ENCODE peak calls at places on chromosomes 11 and 22, in nine cellular contexts. One of them, this sample, is unnamed.
A peak's percentile ranks its signal among the peaks of the same experiment; 100 is the strongest.

GRCh38 chr22:35315855-35316745 is 16.4 kb downstream of the TOM1 start:
- DNase-seq in GM23338: no peak
- DNase-seq in fibroblast of mammary gland: no peak
- DNase-seq in fibroblast of lung: no peak
- DNase-seq in sigmoid colon: peak; percentile 65
- DNase-seq in astrocyte: no peak
- DNase-seq in neural progenitor cell: no peak
- DNase-seq in spleen: peak; percentile 64
- DNase-seq in cardiac muscle cell: no peak
- DNase-seq in this sample: no peak

GRCh38 chr11:95014184-95014821 is 10.8 kb upstream of the KDM4E start:
- DNase-seq in spleen: no peak
- DNase-seq in cardiac muscle cell: no peak
- DNase-seq in fibroblast of lung: no peak
- DNase-seq in sigmoid colon: no peak
- DNase-seq in fibroblast of mammary gland: no peak
- DNase-seq in neural progenitor cell: no peak
- DNase-seq in astrocyte: no peak
- DNase-seq in GM23338: no peak
- DNase-seq in this sample: no peak

GRCh38 chr11:17907046-17907445 is 105.8 kb downstream of the SERGEF start:
- DNase-seq in cardiac muscle cell: no peak
- DNase-seq in GM23338: no peak
- DNase-seq in fibroblast of mammary gland: no peak
- DNase-seq in neural progenitor cell: no peak
- DNase-seq in astrocyte: no peak
- DNase-seq in sigmoid colon: no peak
- DNase-seq in spleen: no peak
- DNase-seq in fibroblast of lung: no peak
- DNase-seq in this sample: no peak

GRCh38 chr11:133041928-133042890 is 490.1 kb downstream of the OPCML start:
- DNase-seq in neural progenitor cell: no peak
- DNase-seq in GM23338: no peak
- DNase-seq in astrocyte: no peak
- DNase-seq in cardiac muscle cell: no peak
- DNase-seq in fibroblast of mammary gland: no peak
- DNase-seq in spleen: no peak
- DNase-seq in sigmoid colon: no peak
- DNase-seq in fibroblast of lung: no peak
- DNase-seq in this sample: no peak

GRCh38 chr11:128701086-128701485 is 7.2 kb downstream of the FLI1 start:
- DNase-seq in astrocyte: peak; percentile 34
- DNase-seq in sigmoid colon: no peak
- DNase-seq in spleen: no peak
- DNase-seq in fibroblast of lung: no peak
- DNase-seq in fibroblast of mammary gland: peak; percentile 58
- DNase-seq in GM23338: no peak
- DNase-seq in cardiac muscle cell: no peak
- DNase-seq in neural progenitor cell: no peak
- DNase-seq in this sample: peak; percentile 60

GRCh38 chr11:134418119-134418840 is 6.2 kb upstream of the B3GAT1 start:
- DNase-seq in neural progenitor cell: peak; percentile 45
- DNase-seq in fibroblast of mammary gland: peak; percentile 8
- DNase-seq in astrocyte: no peak
- DNase-seq in sigmoid colon: no peak
- DNase-seq in cardiac muscle cell: peak; percentile 90
- DNase-seq in GM23338: peak; percentile 29
- DNase-seq in fibroblast of lung: peak; percentile 19
- DNase-seq in spleen: peak; percentile 43
- DNase-seq in this sample: no peak

GRCh38 chr11:64611961-64612646 is 21.1 kb downstream of the SLC22A12 start:
- DNase-seq in fibroblast of lung: no peak
- DNase-seq in neural progenitor cell: no peak
- DNase-seq in spleen: no peak
- DNase-seq in cardiac muscle cell: no peak
- DNase-seq in GM23338: no peak
- DNase-seq in astrocyte: no peak
- DNase-seq in sigmoid colon: no peak
- DNase-seq in fibroblast of mammary gland: no peak
- DNase-seq in this sample: no peak

GRCh38 chr11:86629070-86629706 is 43.2 kb downstream of the ME3 start:
- DNase-seq in fibroblast of mammary gland: peak; percentile 84
- DNase-seq in spleen: no peak
- DNase-seq in GM23338: no peak
- DNase-seq in astrocyte: no peak
- DNase-seq in sigmoid colon: no peak
- DNase-seq in fibroblast of lung: peak; percentile 80
- DNase-seq in cardiac muscle cell: no peak
- DNase-seq in neural progenitor cell: no peak
- DNase-seq in this sample: peak; percentile 51

GRCh38 chr22:37681001-37681424 is 5.1 kb upstream of the NOL12 start:
- DNase-seq in fibroblast of mammary gland: peak; percentile 81
- DNase-seq in sigmoid colon: no peak
- DNase-seq in cardiac muscle cell: no peak
- DNase-seq in GM23338: no peak
- DNase-seq in spleen: no peak
- DNase-seq in neural progenitor cell: no peak
- DNase-seq in astrocyte: peak; percentile 55
- DNase-seq in fibroblast of lung: peak; percentile 28
- DNase-seq in this sample: peak; percentile 41

GRCh38 chr11:94171693-94172440 is 43.2 kb downstream of the PANX1 start:
- DNase-seq in GM23338: peak; percentile 88
- DNase-seq in neural progenitor cell: peak; percentile 79
- DNase-seq in spleen: no peak
- DNase-seq in fibroblast of lung: peak; percentile 60
- DNase-seq in astrocyte: no peak
- DNase-seq in fibroblast of mammary gland: peak; percentile 55
- DNase-seq in cardiac muscle cell: peak; percentile 52
- DNase-seq in sigmoid colon: no peak
- DNase-seq in this sample: peak; percentile 55

GRCh38 chr11:116777056-116777455 is 4.3 kb upstream of the BUD13 start:
- DNase-seq in GM23338: no peak
- DNase-seq in spleen: no peak
- DNase-seq in cardiac muscle cell: no peak
- DNase-seq in neural progenitor cell: no peak
- DNase-seq in sigmoid colon: no peak
- DNase-seq in astrocyte: no peak
- DNase-seq in fibroblast of lung: no peak
- DNase-seq in fibroblast of mammary gland: no peak
- DNase-seq in this sample: no peak

GRCh38 chr11:104895619-104896018 is 2.6 kb downstream of the CASP12 start:
- DNase-seq in fibroblast of lung: peak; percentile 36
- DNase-seq in fibroblast of mammary gland: no peak
- DNase-seq in astrocyte: no peak
- DNase-seq in cardiac muscle cell: no peak
- DNase-seq in spleen: no peak
- DNase-seq in neural progenitor cell: no peak
- DNase-seq in GM23338: no peak
- DNase-seq in sigmoid colon: no peak
- DNase-seq in this sample: no peak
- H3K4me3 ChIP-seq in fibroblast of lung: no peak overlapping the region
- H3K4me3 ChIP-seq in fibroblast of mammary gland: no peak overlapping the region
- H3K4me3 ChIP-seq in astrocyte: no peak overlapping the region
- H3K4me3 ChIP-seq in cardiac muscle cell: no peak overlapping the region
- H3K4me3 ChIP-seq in spleen: no peak overlapping the region
- H3K4me3 ChIP-seq in neural progenitor cell: no peak overlapping the region
- H3K4me3 ChIP-seq in GM23338: no peak overlapping the region
- H3K4me3 ChIP-seq in sigmoid colon: no peak overlapping the region
- H3K4me3 ChIP-seq in this sample: no peak overlapping the region

GRCh38 chr22:39316440-39317083 is 2.9 kb downstream of the RPL3 start:
- DNase-seq in sigmoid colon: peak; percentile 89
- DNase-seq in spleen: peak; percentile 87
- DNase-seq in astrocyte: peak; percentile 89
- DNase-seq in cardiac muscle cell: peak; percentile 83
- DNase-seq in GM23338: peak; percentile 81
- DNase-seq in fibroblast of lung: peak; percentile 95
- DNase-seq in neural progenitor cell: peak; percentile 88
- DNase-seq in fibroblast of mammary gland: peak; percentile 94
- DNase-seq in this sample: peak; percentile 94

GRCh38 chr22:39317756-39318506 is 1.5 kb downstream of the RPL3 start:
- DNase-seq in fibroblast of lung: peak; percentile 73
- DNase-seq in neural progenitor cell: no peak
- DNase-seq in sigmoid colon: no peak
- DNase-seq in cardiac muscle cell: no peak
- DNase-seq in astrocyte: no peak
- DNase-seq in fibroblast of mammary gland: peak; percentile 64
- DNase-seq in GM23338: no peak
- DNase-seq in spleen: no peak
- DNase-seq in this sample: peak; percentile 60

GRCh38 chr22:39318507-39319283 is 728 bp downstream of the RPL3 start:
- DNase-seq in cardiac muscle cell: peak; percentile 56
- DNase-seq in fibroblast of lung: peak; percentile 18
- DNase-seq in neural progenitor cell: peak; percentile 54
- DNase-seq in sigmoid colon: no peak
- DNase-seq in astrocyte: no peak
- DNase-seq in spleen: no peak
- DNase-seq in GM23338: no peak
- DNase-seq in fibroblast of mammary gland: no peak
- DNase-seq in this sample: peak; percentile 44

GRCh38 chr22:39317084-39317755 is 2.2 kb downstream of the RPL3 start:
- DNase-seq in cardiac muscle cell: no peak
- DNase-seq in sigmoid colon: no peak
- DNase-seq in fibroblast of mammary gland: no peak
- DNase-seq in fibroblast of lung: peak; percentile 14
- DNase-seq in spleen: no peak
- DNase-seq in neural progenitor cell: no peak
- DNase-seq in GM23338: no peak
- DNase-seq in astrocyte: no peak
- DNase-seq in this sample: no peak

GRCh38 chr22:39319284-39320170 is at the start of gene RPL3:
- DNase-seq in sigmoid colon: peak; percentile 98
- DNase-seq in cardiac muscle cell: peak; percentile 98
- DNase-seq in spleen: peak; percentile 99
- DNase-seq in fibroblast of mammary gland: peak; percentile 99
- DNase-seq in GM23338: peak; percentile 96
- DNase-seq in astrocyte: peak; percentile 96
- DNase-seq in neural progenitor cell: peak; percentile 97
- DNase-seq in fibroblast of lung: peak; percentile 99
- DNase-seq in this sample: peak; percentile 98
- TF ChIP-seq CTCF in sigmoid colon: no peak
- TF ChIP-seq CTCF in cardiac muscle cell: no peak
- TF ChIP-seq CTCF in spleen: peak; percentile 13
- TF ChIP-seq CTCF in fibroblast of mammary gland: no peak
- TF ChIP-seq CTCF in GM23338: no peak
- TF ChIP-seq CTCF in astrocyte: no peak
- TF ChIP-seq CTCF in neural progenitor cell: peak; percentile 26
- TF ChIP-seq CTCF in fibroblast of lung: no peak
- TF ChIP-seq CTCF in this sample: no peak

DNA sequence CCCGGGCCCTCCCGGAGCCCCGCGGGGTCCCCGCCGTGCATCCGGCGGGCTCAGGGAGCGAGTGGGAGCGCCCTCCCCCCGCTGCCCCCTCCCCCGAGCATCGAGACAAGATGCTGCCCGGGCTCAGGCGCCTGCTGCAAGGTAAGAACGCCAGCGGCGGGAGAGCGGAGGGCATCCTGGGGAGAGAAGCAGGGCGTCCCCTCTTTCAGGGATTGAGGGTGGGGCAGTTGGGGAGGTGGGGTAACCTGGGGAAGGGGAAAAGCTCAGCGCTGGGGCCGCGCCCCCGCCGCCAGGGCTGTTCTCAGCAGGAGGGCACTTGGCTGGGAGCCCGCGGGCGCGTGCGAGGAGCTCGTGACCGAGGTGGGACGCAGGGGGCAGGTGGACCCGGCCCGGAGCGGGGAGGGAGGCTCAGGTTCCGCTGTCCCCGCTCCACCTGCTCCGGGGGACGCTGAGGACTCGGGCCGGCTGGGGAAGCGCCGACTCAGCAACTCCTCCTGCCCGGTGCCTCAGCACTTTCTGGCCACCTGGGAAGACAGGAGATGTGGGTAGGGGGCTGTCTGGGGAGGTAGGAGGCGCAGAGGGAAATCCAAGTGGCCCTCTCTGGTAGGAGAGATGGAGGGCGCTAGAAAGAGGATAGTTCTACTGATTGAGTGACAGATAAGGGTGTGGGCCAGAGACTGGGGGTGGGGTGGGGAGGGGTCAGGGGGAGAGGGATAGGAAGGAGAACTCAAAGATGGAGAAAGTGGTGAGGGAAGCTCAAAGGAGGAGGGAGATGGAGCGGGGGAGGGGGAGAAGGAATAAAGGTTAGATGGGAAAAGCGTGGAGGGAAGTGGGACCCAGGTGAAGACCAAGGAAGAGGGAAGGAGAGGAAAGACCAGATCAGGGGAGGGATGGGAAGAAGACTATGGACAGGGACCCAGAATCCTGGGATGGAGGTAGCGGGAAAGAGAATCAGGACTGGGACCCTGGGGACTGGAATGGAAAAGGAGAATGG is 725 bp downstream of the RTN4RL2 start:
- DNase-seq in astrocyte: no peak
- DNase-seq in cardiac muscle cell: no peak
- DNase-seq in neural progenitor cell: peak; percentile 61
- DNase-seq in fibroblast of mammary gland: no peak
- DNase-seq in GM23338: peak; percentile 85
- DNase-seq in sigmoid colon: no peak
- DNase-seq in spleen: peak; percentile 82
- DNase-seq in fibroblast of lung: no peak
- DNase-seq in this sample: no peak
- H3K4me3 ChIP-seq in astrocyte: no peak overlapping the region
- H3K4me3 ChIP-seq in cardiac muscle cell: peak overlapping the region; percentile 38
- H3K4me3 ChIP-seq in neural progenitor cell: peak overlapping the region; percentile 66
- H3K4me3 ChIP-seq in fibroblast of mammary gland: peak overlapping the region; percentile 27
- H3K4me3 ChIP-seq in GM23338: peak overlapping the region; percentile 93
- H3K4me3 ChIP-seq in sigmoid colon: peak overlapping the region; percentile 22
- H3K4me3 ChIP-seq in spleen: peak overlapping the region; percentile 46
- H3K4me3 ChIP-seq in fibroblast of lung: peak overlapping the region; percentile 29
- H3K4me3 ChIP-seq in this sample: peak overlapping the region; percentile 9

GRCh38 chr11:96391698-96392307 is 2.0 kb downstream of the JRKL start:
- DNase-seq in cardiac muscle cell: no peak
- DNase-seq in spleen: no peak
- DNase-seq in sigmoid colon: no peak
- DNase-seq in neural progenitor cell: no peak
- DNase-seq in fibroblast of lung: no peak
- DNase-seq in fibroblast of mammary gland: peak; percentile 11
- DNase-seq in astrocyte: no peak
- DNase-seq in GM23338: no peak
- DNase-seq in this sample: no peak
- TF ChIP-seq CTCF in cardiac muscle cell: no peak
- TF ChIP-seq CTCF in spleen: no peak
- TF ChIP-seq CTCF in sigmoid colon: no peak
- TF ChIP-seq CTCF in neural progenitor cell: no peak
- TF ChIP-seq CTCF in fibroblast of lung: no peak
- TF ChIP-seq CTCF in fibroblast of mammary gland: peak; percentile 15
- TF ChIP-seq CTCF in astrocyte: no peak
- TF ChIP-seq CTCF in GM23338: no peak
- TF ChIP-seq CTCF in this sample: no peak

This sample was measured in AG10803.